ENCODE peak calls at places on chromosomes 2 and 18, in four cellular contexts. B, C, Y and D are unnamed samples.

GRCh38 chr2:122858813-122859212 is 1103.4 kb downstream of the TSN start:
- DNase-seq in B (no peak), C (no peak), Y (no peak), D (no peak)

GRCh38 chr2:196591621-196592022 is 47.9 kb upstream of the CCDC150 start:
- DNase-seq in B (no peak), C (no peak), Y (no peak), D (no peak)

GRCh38 chr2:66853585-66853984 is 418.7 kb downstream of the MEIS1 start:
- DNase-seq in B (no peak), C (peak), Y (no peak), D (no peak)

GRCh38 chr18:77250501-77250925 is 865 bp downstream of the GALR1 start:
- DNase-seq in B (no peak), C (no peak), Y (no peak), D (no peak)

GRCh38 chr18:22422909-22423548 is 5.3 kb upstream of the CTAGE1 start:
- DNase-seq in B (no peak), C (peak), Y (no peak), D (no peak)

GRCh38 chr2:65478498-65479135 is 46.2 kb upstream of the SPRED2 start:
- DNase-seq in B (no peak), C (no peak), Y (no peak), D (no peak)

GRCh38 chr2:219496781-219497494 is 1.8 kb upstream of the GMPPA start:
- DNase-seq in B (no peak), C (peak), Y (no peak), D (no peak)

GRCh38 chr2:85022232-85022631 is 51.3 kb downstream of the KCMF1 start:
- DNase-seq in B (no peak), C (no peak), Y (no peak), D (no peak)

GRCh38 chr18:68454511-68455228 is 260.2 kb downstream of the TMX3 start:
- DNase-seq in B (no peak), C (no peak), Y (no peak), D (no peak)

GRCh38 chr2:98383166-98383565 is 36.9 kb downstream of the CNGA3 start:
- DNase-seq in B (no peak), C (no peak), Y (no peak), D (no peak)

GRCh38 chr2:136282238-136282775 is 164.4 kb upstream of the CXCR4 start:
- DNase-seq in B (no peak), C (no peak), Y (no peak), D (no peak)

GRCh38 chr2:176074919-176075425 is 8.8 kb downstream of the EVX2 start:
- DNase-seq in B (no peak), C (no peak), Y (no peak), D (no peak)

GRCh38 chr2:27194538-27195354 is 17.1 kb upstream of the ATRAID start:
- DNase-seq in B (no peak), C (no peak), Y (no peak), D (no peak)

GRCh38 chr2:36889782-36890181 is 76.6 kb downstream of the STRN start:
- DNase-seq in B (no peak), C (peak), Y (no peak), D (no peak)

GRCh38 chr2:240436626-240437180 is 1.2 kb downstream of the GPC1 start:
- DNase-seq in B (peak), C (no peak), Y (no peak), D (no peak)

GRCh38 chr18:49098386-49098785 is 147.6 kb upstream of the SMAD7 start:
- DNase-seq in B (peak), C (no peak), Y (peak), D (no peak)

GRCh38 chr2:53448591-53448990 is 319.0 kb upstream of the CHAC2 start:
- DNase-seq in B (no peak), C (no peak), Y (no peak), D (no peak)

GRCh38 chr18:2883137-2883671 is 36.4 kb downstream of the EMILIN2 start:
- DNase-seq in B (peak), C (peak), Y (no peak), D (no peak)

GRCh38 chr2:134406311-134406710 is 152.4 kb downstream of the MGAT5 start:
- DNase-seq in B (no peak), C (no peak), Y (no peak), D (no peak)

GRCh38 chr2:54428401-54428800 is 27.7 kb upstream of the SPTBN1 start:
- DNase-seq in B (no peak), C (no peak), Y (no peak), D (no peak)

GRCh38 chr2:112767693-112768380 is 3.4 kb upstream of the CKAP2L start:
- DNase-seq in B (no peak), C (no peak), Y (no peak), D (no peak)

GRCh38 chr18:2515908-2516625 is 55.2 kb downstream of the METTL4 start:
- DNase-seq in B (no peak), C (no peak), Y (no peak), D (no peak)

GRCh38 chr2:205654878-205655601 is 27.3 kb upstream of the NRP2 start:
- DNase-seq in B (no peak), C (no peak), Y (no peak), D (no peak)

GRCh38 chr2:32825291-32825712 is 121.5 kb upstream of the LTBP1 start:
- DNase-seq in B (peak), C (peak), Y (no peak), D (no peak)

GRCh38 chr2:232389327-232389726 is 10.8 kb downstream of the ALPP start:
- DNase-seq in B (no peak), C (no peak), Y (no peak), D (no peak)

GRCh38 chr18:49693276-49694005 is 119.9 kb downstream of the ACAA2 start:
- DNase-seq in B (no peak), C (no peak), Y (no peak), D (no peak)

GRCh38 chr2:219728993-219729487 is 101.6 kb downstream of the SLC4A3 start:
- DNase-seq in B (no peak), C (no peak), Y (no peak), D (no peak)

GRCh38 chr2:200757414-200757813 is 54.3 kb upstream of the BZW1 start:
- DNase-seq in B (no peak), C (no peak), Y (no peak), D (no peak)

GRCh38 chr2:11155326-11156059 is at the start of gene SLC66A3:
- DNase-seq in B (peak), C (peak), Y (no peak), D (peak)

GRCh38 chr18:42048150-42048549 is 93.1 kb downstream of the PIK3C3 start:
- DNase-seq in B (no peak), C (no peak), Y (no peak), D (no peak)

DNA sequence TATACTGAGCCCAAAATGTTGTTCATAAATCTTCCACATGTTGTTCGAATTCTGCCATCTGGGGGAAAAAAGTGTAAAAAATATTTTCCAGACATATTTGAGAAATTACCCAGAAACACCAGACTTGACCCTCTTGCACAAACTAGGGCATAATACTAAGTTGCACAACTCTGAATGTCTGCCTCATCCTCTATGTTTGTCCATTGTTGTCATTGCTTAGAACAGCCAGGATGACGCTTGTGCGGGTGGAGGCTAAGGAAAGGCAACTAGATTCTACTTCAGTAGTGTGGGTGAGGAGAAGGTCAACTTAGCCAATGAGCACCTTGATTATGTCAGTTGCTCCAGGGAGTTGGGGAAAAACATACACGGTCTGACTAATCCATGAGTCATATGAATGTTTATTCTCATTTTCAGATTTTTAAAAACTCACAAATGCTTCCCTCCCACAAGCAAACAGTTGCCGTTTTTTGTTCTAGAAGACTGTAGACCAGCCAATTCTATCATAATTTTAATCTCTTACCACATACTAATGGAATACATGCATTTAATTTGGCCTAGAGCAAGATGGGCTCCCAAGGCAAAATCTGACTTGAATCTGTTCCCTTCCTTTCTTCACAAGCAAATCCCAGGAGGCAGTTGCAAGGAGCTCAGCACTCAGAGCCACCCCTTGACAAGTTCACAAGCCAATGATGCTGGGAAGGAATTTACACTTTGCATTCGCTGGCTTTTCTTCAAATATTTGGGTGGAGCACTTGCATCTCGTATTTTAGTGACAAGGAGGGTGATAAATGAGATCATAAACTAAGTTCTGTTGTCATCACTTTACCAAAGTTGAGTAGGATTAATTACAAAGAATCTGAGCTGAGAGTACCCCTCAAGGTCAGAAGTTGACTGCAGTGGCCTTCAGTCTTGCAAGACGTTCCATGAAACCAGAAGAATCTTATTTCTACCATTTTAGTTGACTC is 163.2 kb upstream of the TWIST2 start:
- DNase-seq in B (no peak), C (no peak), Y (no peak), D (no peak)
- TF ChIP-seq CTCF in B (no peak), C (no peak), Y (no peak), D (no peak)

GRCh38 chr2:35415282-35415681 is 940.3 kb upstream of the CRIM1 start:
- DNase-seq in B (no peak), C (no peak), Y (no peak), D (no peak)
- TF ChIP-seq CTCF in B (no peak), C (no peak), Y (no peak), D (no peak)

GRCh38 chr2:43021791-43022500 is 204.5 kb downstream of the ZFP36L2 start:
- DNase-seq in B (no peak), C (peak), Y (peak), D (no peak)
- TF ChIP-seq CTCF in B (peak), C (no peak), Y (peak), D (no peak)

GRCh38 chr2:234818937-234819336 is 132.9 kb upstream of the SH3BP4 start:
- DNase-seq in B (no peak), C (no peak), Y (no peak), D (no peak)
- TF ChIP-seq CTCF in B (no peak), C (no peak), Y (no peak), D (no peak)

GRCh38 chr2:147913701-147914480 is 69.1 kb downstream of the ACVR2A start:
- DNase-seq in B (peak), C (no peak), Y (no peak), D (no peak)

GRCh38 chr2:147916723-147917122 is 71.9 kb downstream of the ACVR2A start:
- DNase-seq in B (no peak), C (no peak), Y (no peak), D (no peak)

GRCh38 chr2:147909178-147909577 is 64.3 kb downstream of the ACVR2A start:
- DNase-seq in B (no peak), C (no peak), Y (no peak), D (no peak)

GRCh38 chr2:147916067-147916466 is 71.2 kb downstream of the ACVR2A start:
- DNase-seq in B (no peak), C (no peak), Y (no peak), D (no peak)

GRCh38 chr2:147910990-147911473 is 66.2 kb downstream of the ACVR2A start:
- DNase-seq in B (peak), C (peak), Y (peak), D (no peak)
- TF ChIP-seq CTCF in B (peak), C (peak), Y (peak), D (peak)

DNA sequence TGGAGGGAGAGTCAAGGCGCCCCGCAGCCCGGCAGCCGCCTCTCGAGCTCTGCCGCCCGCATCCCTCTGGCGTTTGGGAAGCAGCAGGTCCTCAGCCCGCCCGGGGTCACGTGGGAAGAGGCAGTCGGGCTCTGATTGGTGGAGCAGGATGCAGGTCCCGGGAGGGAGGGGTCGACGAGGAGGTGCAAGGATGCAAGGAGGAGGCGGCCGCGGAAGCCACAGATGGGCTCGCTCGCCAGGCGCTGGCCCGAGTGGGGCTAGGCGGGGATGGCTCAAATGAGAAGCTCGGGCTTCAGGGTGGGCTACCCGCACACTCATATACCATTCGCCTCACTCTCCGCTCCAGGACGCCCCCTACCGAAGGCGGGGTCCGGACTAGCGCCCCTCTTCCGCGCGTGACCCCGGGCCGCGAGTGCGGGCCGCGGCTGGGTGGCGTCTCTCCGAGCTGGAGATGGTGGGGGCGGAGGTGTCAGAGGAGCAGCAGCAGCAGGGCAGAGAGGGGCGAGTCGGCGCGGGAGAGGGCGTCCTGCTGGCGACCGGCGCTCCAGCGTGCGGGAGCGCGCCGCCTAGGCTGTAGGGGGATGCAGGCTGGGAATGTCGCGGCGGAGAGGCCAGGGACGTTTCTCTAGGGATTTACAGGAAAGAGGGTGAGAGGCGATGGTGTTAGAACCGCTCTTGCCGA is at the start of gene TMEFF2:
- DNase-seq in B (peak), C (peak), Y (peak), D (peak)
- TF ChIP-seq CTCF in B (peak), C (no peak), Y (peak), D (peak)

DNA sequence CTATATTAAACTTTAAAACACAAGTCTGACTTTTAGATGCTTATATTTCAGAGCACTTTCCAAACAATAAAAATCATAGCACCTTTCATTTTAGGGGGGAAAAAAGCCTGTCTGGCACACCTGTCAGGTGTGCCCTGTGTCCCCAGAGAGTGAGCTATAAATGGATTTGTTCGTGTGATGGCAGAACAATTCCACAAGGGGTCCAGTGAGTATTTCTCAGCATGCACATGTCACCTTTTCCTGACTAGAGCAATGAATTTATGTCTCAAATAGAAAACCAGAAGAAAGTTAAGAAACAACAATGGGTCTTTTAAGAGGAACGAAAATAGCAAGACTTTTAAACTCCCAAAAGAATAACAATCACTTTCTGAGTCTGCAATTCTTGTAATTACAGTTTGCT is 55.9 kb downstream of the ACVR1C start:
- DNase-seq in B (peak), C (no peak), Y (no peak), D (no peak)
- TF ChIP-seq CTCF in B (no peak), C (no peak), Y (no peak), D (peak)

DNA sequence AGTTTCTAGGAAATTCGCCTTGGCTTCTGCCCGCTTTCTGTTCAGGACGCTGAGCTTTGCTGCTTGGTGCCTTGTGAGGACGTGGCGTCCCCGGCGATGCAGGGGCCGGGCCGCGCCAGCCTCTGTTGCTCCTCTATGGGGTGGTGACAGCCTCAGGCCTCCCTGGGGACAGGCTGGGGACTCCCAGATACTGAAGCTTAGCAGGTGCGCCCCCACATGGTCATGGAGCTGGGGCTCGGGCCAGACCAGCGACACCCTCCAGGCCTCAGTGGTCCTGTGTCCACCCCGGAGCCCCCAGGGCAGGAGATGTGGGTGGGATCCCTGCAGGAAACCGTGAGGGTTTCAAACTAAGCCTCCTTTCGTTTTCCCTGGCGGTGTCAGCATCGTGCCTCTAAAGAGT is 29.2 kb downstream of the KCNG2 start:
- DNase-seq in B (no peak), C (no peak), Y (no peak), D (no peak)
- TF ChIP-seq CTCF in B (no peak), C (no peak), Y (no peak), D (no peak)